ENCODE peak calls at places on chromosomes 11 and 22, in four cellular contexts. Z is IMR-90, Q is H9, K is H1. L is an unnamed sample.

GRCh38 chr11:8217926-8218325 is 45.8 kb downstream of the LMO1 start:
- DNase-seq in K (no peak), Z (no peak), Q (no peak), L (no peak)

GRCh38 chr11:7384691-7385090 is 100.6 kb upstream of the OLFML1 start:
- DNase-seq in Z (no peak), Q (no peak), K (no peak), L (no peak)

GRCh38 chr22:45201678-45202332 is 38.1 kb downstream of the NUP50 start:
- DNase-seq in K (peak), Q (no peak), Z (peak), L (no peak)

GRCh38 chr11:124745270-124745834 is 5.6 kb downstream of the NRGN start:
- DNase-seq in Z (no peak), Q (peak), K (peak), L (no peak)

GRCh38 chr11:28757725-28758515 is 649.7 kb downstream of the METTL15 start:
- DNase-seq in Z (peak), K (no peak), Q (no peak), L (no peak)

GRCh38 chr11:10351435-10351767 is 46.5 kb downstream of the ADM start:
- DNase-seq in K (no peak), Z (no peak), Q (no peak), L (no peak)

GRCh38 chr11:59755701-59756495 is 722 bp downstream of the STX3 start:
- DNase-seq in K (peak), Q (peak), Z (peak), L (peak)

GRCh38 chr11:3096909-3097395 is 39.7 kb upstream of the CARS1 start:
- DNase-seq in K (no peak), Z (no peak), Q (no peak), L (no peak)

GRCh38 chr11:109109150-109109549 is 312.8 kb upstream of the C11orf87 start:
- DNase-seq in K (no peak), Z (no peak), Q (no peak), L (no peak)

GRCh38 chr22:28976588-28976987 is 85.0 kb downstream of the C22orf31 start:
- DNase-seq in K (no peak), Z (peak), Q (no peak), L (no peak)

DNA sequence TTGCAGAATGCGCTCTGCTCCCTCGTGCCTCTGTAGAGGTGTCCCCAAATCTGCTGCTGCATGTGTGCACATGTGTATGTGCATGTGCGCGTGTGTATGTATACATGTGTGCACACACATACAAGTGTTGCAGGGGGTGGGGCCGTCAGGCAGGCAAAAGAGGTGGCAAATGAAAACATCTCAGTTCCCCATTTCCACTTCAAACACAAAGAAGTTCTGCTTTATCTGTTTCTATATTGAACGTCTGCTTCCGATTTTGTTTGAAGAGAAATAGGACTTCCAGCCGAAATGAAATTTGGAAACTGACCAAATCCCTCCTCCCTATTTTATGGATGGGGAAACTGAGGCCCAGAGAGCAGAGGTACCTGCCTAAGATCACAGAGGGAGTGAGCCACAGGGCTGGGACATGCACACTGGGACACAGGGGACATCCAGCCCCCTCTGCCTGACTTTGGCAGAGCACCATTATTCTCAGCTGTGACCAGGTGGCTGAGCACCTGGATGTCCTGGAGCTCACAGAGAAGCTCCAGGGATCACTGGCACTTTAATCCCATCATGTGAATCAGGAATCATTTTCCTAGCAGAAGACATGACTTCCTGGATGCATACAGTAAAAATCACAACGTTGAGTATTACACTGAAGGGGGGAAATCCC is 41.2 kb upstream of the ALX4 start:
- DNase-seq in Q (no peak), Z (no peak), K (no peak), L (no peak)
- H3K4me2 ChIP-seq in Q (no peak), Z (no peak), K (no peak), L (no peak)

DNA sequence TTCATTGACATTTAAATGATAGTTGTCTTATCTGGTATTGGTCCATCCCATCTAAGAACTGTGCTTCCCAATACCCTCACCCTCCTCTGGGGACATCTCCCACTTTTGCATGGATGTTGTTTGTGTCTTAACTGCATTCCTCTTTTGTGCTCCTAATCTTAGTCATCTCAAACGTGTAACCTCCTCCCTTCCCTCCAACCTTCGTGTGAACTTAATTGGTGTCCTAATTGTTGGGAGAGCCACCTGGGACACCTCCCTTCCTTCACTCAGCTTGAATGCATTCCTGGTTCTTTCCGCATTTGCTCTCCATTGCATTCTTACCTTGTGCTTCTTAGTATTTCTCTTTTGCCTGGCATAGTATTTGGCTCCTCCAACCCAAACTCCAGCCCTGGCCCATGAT is 9.8 kb upstream of the ELMOD1 start:
- DNase-seq in K (no peak), Z (no peak), Q (no peak), L (peak)
- H3K56ac ChIP-seq in K (no peak), Z (no peak), Q (no peak), L (no peak)

GRCh38 chr11:132607575-132607974 is 924.7 kb downstream of the OPCML start:
- DNase-seq in K (no peak), Z (no peak), Q (no peak), L (no peak)
- H3K23ac ChIP-seq in K (no peak), Z (no peak), Q (no peak), L (no peak)

DNA sequence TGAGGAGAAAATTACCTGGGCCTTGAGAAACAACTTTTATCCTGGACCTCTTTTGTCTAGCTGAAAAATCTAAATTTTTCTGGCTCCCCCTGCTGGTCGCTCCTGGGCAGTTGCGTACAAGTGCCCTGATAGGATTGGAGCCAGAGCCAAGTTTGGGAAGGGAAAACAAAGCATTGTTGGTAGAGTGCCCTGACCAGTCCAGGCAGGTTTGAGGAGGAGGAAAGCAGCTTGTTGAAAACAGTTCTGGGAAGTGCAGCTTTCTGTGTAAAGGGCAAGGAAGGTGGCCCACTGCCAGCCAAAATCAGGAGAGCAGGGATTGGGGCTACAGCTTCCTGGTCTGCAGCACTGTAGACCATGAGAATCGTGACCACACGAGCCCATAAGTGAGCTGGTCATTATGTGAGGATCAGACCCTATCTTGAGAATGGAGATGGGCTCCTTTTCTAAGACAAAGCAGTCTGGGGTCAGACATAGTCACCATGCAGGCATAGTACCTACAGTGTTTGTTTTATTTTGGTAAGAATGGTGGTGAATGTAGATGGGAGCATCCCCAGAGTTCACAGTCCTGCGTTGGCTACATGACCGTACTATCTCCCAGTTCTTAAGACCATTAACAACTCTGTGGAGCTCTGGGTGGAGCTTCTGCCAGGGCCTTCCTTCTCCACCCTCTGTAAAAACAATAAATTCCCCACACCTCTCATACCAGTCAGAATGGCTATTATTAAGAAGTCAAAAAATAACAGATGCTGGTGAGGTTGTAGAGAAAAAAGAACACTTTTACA is 21.3 kb upstream of the PIK3IP1 start:
- DNase-seq in Q (peak), Z (peak), K (peak), L (peak)
- H3K4me2 ChIP-seq in Q (no peak), Z (no peak), K (peak), L (no peak)

GRCh38 chr22:33780761-33781160 is 139.5 kb downstream of the LARGE1 start:
- DNase-seq in K (no peak), Z (no peak), Q (no peak), L (no peak)
- H3K56ac ChIP-seq in K (no peak), Z (no peak), Q (no peak), L (no peak)

GRCh38 chr11:65204143-65204542 is 22.4 kb downstream of the CAPN1 start:
- DNase-seq in K (no peak), Q (no peak), Z (no peak), L (no peak)
- H3K23ac ChIP-seq in K (no peak), Q (no peak), Z (no peak), L (no peak)

DNA sequence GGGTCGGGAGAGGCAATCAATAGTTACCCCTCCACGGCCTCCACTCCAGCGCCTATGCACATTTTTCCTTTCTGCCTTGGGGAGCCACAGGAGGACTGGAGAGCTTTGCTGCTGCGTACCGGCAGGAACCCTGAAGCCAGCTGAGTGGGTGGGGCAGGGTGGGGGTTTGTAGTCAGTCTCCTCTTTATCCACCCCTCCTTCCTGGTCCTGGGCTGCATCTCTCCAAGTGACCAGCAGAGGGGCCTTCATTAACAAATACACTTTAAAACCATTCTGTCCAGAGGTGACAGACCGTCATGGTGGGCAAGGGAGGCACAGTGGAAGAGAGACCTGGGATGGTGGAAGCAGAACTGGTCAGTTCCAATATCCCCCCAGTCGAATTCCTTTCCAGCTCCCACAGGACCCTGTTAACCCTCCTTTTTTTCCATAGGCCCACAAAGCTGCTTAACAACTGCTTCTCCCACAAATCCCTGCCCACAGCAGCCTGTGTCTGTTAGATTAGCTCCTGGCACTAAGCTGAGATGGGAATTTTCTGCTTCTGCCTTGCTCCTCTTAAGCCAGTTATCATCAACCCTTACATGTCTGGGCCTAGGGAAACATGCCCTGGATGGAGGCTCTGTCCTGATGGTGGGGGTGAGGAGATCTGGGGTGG is 3.9 kb upstream of the ABCG4 start:
- DNase-seq in K (peak), Q (peak), Z (peak), L (peak)
- H3K4me2 ChIP-seq in K (peak), Q (no peak), Z (no peak), L (no peak)

L was measured in mesendoderm.